ENCODE peak calls at places on chromosome X, in ten cellular contexts. One of them, this sample, is unnamed.

GRCh38 chrX:43963726-43964125 is 9.5 kb downstream of the NDP start:
- DNase-seq in breast epithelium: no peak
- DNase-seq in esophagus squamous epithelium: no peak
- DNase-seq in transverse colon: no peak
- DNase-seq in heart left ventricle: no peak
- DNase-seq in right atrium auricular region: no peak
- DNase-seq in heart right ventricle: no peak
- DNase-seq in H1: no peak
- DNase-seq in spleen: no peak
- DNase-seq in endodermal cell: no peak
- DNase-seq in this sample: no peak

GRCh38 chrX:49227726-49228125 is 5.4 kb downstream of the CACNA1F start:
- DNase-seq in H1: no peak
- DNase-seq in right atrium auricular region: no peak
- DNase-seq in heart right ventricle: no peak
- DNase-seq in esophagus squamous epithelium: no peak
- DNase-seq in spleen: no peak
- DNase-seq in transverse colon: no peak
- DNase-seq in breast epithelium: no peak
- DNase-seq in endodermal cell: no peak
- DNase-seq in heart left ventricle: no peak
- DNase-seq in this sample: no peak

GRCh38 chrX:70030242-70030823 is 19.4 kb downstream of the AWAT2 start:
- DNase-seq in right atrium auricular region: no peak
- DNase-seq in endodermal cell: peak; percentile 79
- DNase-seq in H1: peak; percentile 60
- DNase-seq in transverse colon: peak; percentile 13
- DNase-seq in heart left ventricle: peak; percentile 40
- DNase-seq in esophagus squamous epithelium: no peak
- DNase-seq in breast epithelium: no peak
- DNase-seq in spleen: peak; percentile 45
- DNase-seq in heart right ventricle: peak; percentile 11
- DNase-seq in this sample: peak; percentile 65

GRCh38 chrX:39613997-39614679 is 483.6 kb downstream of the BCOR start:
- DNase-seq in endodermal cell: peak; percentile 79
- DNase-seq in H1: peak; percentile 52
- DNase-seq in spleen: no peak
- DNase-seq in transverse colon: peak; percentile 19
- DNase-seq in esophagus squamous epithelium: no peak
- DNase-seq in heart right ventricle: no peak
- DNase-seq in right atrium auricular region: no peak
- DNase-seq in heart left ventricle: no peak
- DNase-seq in breast epithelium: no peak
- DNase-seq in this sample: no peak

GRCh38 chrX:103211012-103211715 is 3.7 kb upstream of the BEX4 start:
- DNase-seq in H1: no peak
- DNase-seq in right atrium auricular region: peak; percentile 65
- DNase-seq in spleen: no peak
- DNase-seq in breast epithelium: peak; percentile 50
- DNase-seq in heart left ventricle: no peak
- DNase-seq in heart right ventricle: no peak
- DNase-seq in esophagus squamous epithelium: no peak
- DNase-seq in transverse colon: peak; percentile 38
- DNase-seq in endodermal cell: peak; percentile 83
- DNase-seq in this sample: no peak

GRCh38 chrX:16312761-16313623 is 145.7 kb downstream of the MAGEB17 start:
- DNase-seq in right atrium auricular region: no peak
- DNase-seq in heart right ventricle: no peak
- DNase-seq in endodermal cell: peak; percentile 69
- DNase-seq in breast epithelium: no peak
- DNase-seq in esophagus squamous epithelium: no peak
- DNase-seq in H1: no peak
- DNase-seq in spleen: no peak
- DNase-seq in transverse colon: no peak
- DNase-seq in heart left ventricle: no peak
- DNase-seq in this sample: no peak

GRCh38 chrX:116198810-116199209 is 28.3 kb downstream of the AGTR2 start:
- DNase-seq in transverse colon: no peak
- DNase-seq in right atrium auricular region: no peak
- DNase-seq in endodermal cell: peak; percentile 53
- DNase-seq in spleen: no peak
- DNase-seq in heart right ventricle: no peak
- DNase-seq in breast epithelium: no peak
- DNase-seq in esophagus squamous epithelium: no peak
- DNase-seq in heart left ventricle: no peak
- DNase-seq in H1: no peak
- DNase-seq in this sample: no peak

GRCh38 chrX:38634665-38635064 is 73.3 kb downstream of the TSPAN7 start:
- DNase-seq in heart left ventricle: no peak
- DNase-seq in spleen: no peak
- DNase-seq in heart right ventricle: no peak
- DNase-seq in breast epithelium: no peak
- DNase-seq in transverse colon: no peak
- DNase-seq in endodermal cell: no peak
- DNase-seq in esophagus squamous epithelium: no peak
- DNase-seq in H1: no peak
- DNase-seq in right atrium auricular region: no peak
- DNase-seq in this sample: no peak

GRCh38 chrX:130874751-130875150 is 28.3 kb downstream of the ENOX2 start:
- DNase-seq in spleen: no peak
- DNase-seq in transverse colon: no peak
- DNase-seq in heart right ventricle: no peak
- DNase-seq in esophagus squamous epithelium: no peak
- DNase-seq in endodermal cell: no peak
- DNase-seq in breast epithelium: no peak
- DNase-seq in H1: no peak
- DNase-seq in heart left ventricle: no peak
- DNase-seq in right atrium auricular region: no peak
- DNase-seq in this sample: no peak

GRCh38 chrX:132791725-132792124 is 166.7 kb downstream of the HS6ST2 start:
- DNase-seq in endodermal cell: no peak
- DNase-seq in heart left ventricle: no peak
- DNase-seq in H1: no peak
- DNase-seq in spleen: no peak
- DNase-seq in breast epithelium: no peak
- DNase-seq in transverse colon: no peak
- DNase-seq in right atrium auricular region: no peak
- DNase-seq in esophagus squamous epithelium: no peak
- DNase-seq in heart right ventricle: no peak
- DNase-seq in this sample: no peak

GRCh38 chrX:132336172-132336571 is 116.9 kb upstream of the RAP2C start:
- DNase-seq in heart left ventricle: no peak
- DNase-seq in transverse colon: no peak
- DNase-seq in heart right ventricle: no peak
- DNase-seq in endodermal cell: no peak
- DNase-seq in breast epithelium: no peak
- DNase-seq in right atrium auricular region: no peak
- DNase-seq in esophagus squamous epithelium: no peak
- DNase-seq in spleen: no peak
- DNase-seq in H1: no peak
- DNase-seq in this sample: no peak

GRCh38 chrX:23898412-23898959 is 9.3 kb downstream of the APOO start:
- DNase-seq in heart left ventricle: no peak
- DNase-seq in heart right ventricle: no peak
- DNase-seq in breast epithelium: no peak
- DNase-seq in H1: no peak
- DNase-seq in endodermal cell: no peak
- DNase-seq in transverse colon: no peak
- DNase-seq in spleen: no peak
- DNase-seq in esophagus squamous epithelium: no peak
- DNase-seq in right atrium auricular region: no peak
- DNase-seq in this sample: no peak

GRCh38 chrX:17057209-17057608 is 110.8 kb downstream of the REPS2 start:
- DNase-seq in spleen: no peak
- DNase-seq in right atrium auricular region: no peak
- DNase-seq in transverse colon: no peak
- DNase-seq in breast epithelium: no peak
- DNase-seq in heart right ventricle: no peak
- DNase-seq in esophagus squamous epithelium: no peak
- DNase-seq in endodermal cell: no peak
- DNase-seq in heart left ventricle: no peak
- DNase-seq in H1: no peak
- DNase-seq in this sample: no peak

GRCh38 chrX:54745676-54746075 is 52.4 kb downstream of the ITIH6 start:
- DNase-seq in heart right ventricle: no peak
- DNase-seq in esophagus squamous epithelium: no peak
- DNase-seq in transverse colon: no peak
- DNase-seq in heart left ventricle: no peak
- DNase-seq in spleen: no peak
- DNase-seq in H1: no peak
- DNase-seq in breast epithelium: no peak
- DNase-seq in right atrium auricular region: no peak
- DNase-seq in endodermal cell: no peak
- DNase-seq in this sample: no peak

GRCh38 chrX:44667771-44668170 is 125.1 kb upstream of the FUNDC1 start:
- DNase-seq in heart left ventricle: no peak
- DNase-seq in breast epithelium: no peak
- DNase-seq in right atrium auricular region: no peak
- DNase-seq in transverse colon: no peak
- DNase-seq in heart right ventricle: no peak
- DNase-seq in spleen: no peak
- DNase-seq in H1: no peak
- DNase-seq in esophagus squamous epithelium: no peak
- DNase-seq in endodermal cell: no peak
- DNase-seq in this sample: no peak

GRCh38 chrX:68666580-68666979 is 19.1 kb downstream of the STARD8 start:
- DNase-seq in H1: no peak
- DNase-seq in breast epithelium: no peak
- DNase-seq in transverse colon: no peak
- DNase-seq in spleen: no peak
- DNase-seq in endodermal cell: no peak
- DNase-seq in right atrium auricular region: no peak
- DNase-seq in esophagus squamous epithelium: no peak
- DNase-seq in heart left ventricle: no peak
- DNase-seq in heart right ventricle: no peak
- DNase-seq in this sample: no peak

GRCh38 chrX:68660746-68661145 is 13.3 kb downstream of the STARD8 start:
- DNase-seq in esophagus squamous epithelium: no peak
- DNase-seq in spleen: no peak
- DNase-seq in heart left ventricle: no peak
- DNase-seq in transverse colon: no peak
- DNase-seq in breast epithelium: no peak
- DNase-seq in heart right ventricle: no peak
- DNase-seq in endodermal cell: no peak
- DNase-seq in H1: no peak
- DNase-seq in right atrium auricular region: no peak
- DNase-seq in this sample: no peak

GRCh38 chrX:68669094-68669830 is 21.8 kb downstream of the STARD8 start:
- DNase-seq in spleen: no peak
- DNase-seq in heart left ventricle: no peak
- DNase-seq in transverse colon: no peak
- DNase-seq in esophagus squamous epithelium: no peak
- DNase-seq in right atrium auricular region: no peak
- DNase-seq in breast epithelium: no peak
- DNase-seq in endodermal cell: peak; percentile 74
- DNase-seq in heart right ventricle: no peak
- DNase-seq in H1: no peak
- DNase-seq in this sample: no peak

GRCh38 chrX:68669872-68670271 is 22.4 kb downstream of the STARD8 start:
- DNase-seq in esophagus squamous epithelium: no peak
- DNase-seq in heart left ventricle: no peak
- DNase-seq in endodermal cell: no peak
- DNase-seq in breast epithelium: no peak
- DNase-seq in transverse colon: no peak
- DNase-seq in right atrium auricular region: no peak
- DNase-seq in heart right ventricle: no peak
- DNase-seq in H1: no peak
- DNase-seq in spleen: no peak
- DNase-seq in this sample: no peak

DNA sequence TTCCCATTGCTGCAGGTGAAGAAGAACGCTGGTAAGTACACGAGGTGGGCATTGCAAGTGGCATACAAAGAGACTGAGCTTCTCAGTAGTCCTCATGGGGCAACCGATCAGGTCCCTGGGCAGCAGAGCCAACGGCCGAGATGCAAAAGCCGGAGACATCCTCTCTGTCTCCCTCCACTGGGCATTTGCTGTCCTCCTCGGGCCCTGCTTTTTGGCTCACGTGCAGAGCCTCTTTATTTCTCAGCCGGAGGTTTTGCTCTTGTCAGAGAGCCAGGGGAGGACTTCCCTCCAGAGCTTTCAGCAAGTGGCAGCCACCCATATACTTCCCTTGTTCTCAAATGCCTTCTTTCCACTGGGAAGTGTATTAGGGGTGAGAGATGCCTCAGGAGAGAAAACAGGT is 18.0 kb downstream of the STARD8 start:
- DNase-seq in esophagus squamous epithelium: no peak
- DNase-seq in breast epithelium: no peak
- DNase-seq in spleen: no peak
- DNase-seq in right atrium auricular region: no peak
- DNase-seq in H1: no peak
- DNase-seq in heart left ventricle: peak; percentile 41
- DNase-seq in transverse colon: no peak
- DNase-seq in heart right ventricle: peak; percentile 23
- DNase-seq in endodermal cell: no peak
- DNase-seq in this sample: no peak
- TF ChIP-seq CTCF in esophagus squamous epithelium: no peak
- TF ChIP-seq CTCF in breast epithelium: no peak
- TF ChIP-seq CTCF in spleen: peak; percentile 28
- TF ChIP-seq CTCF in right atrium auricular region: no peak
- TF ChIP-seq CTCF in H1: peak; percentile 35
- TF ChIP-seq CTCF in heart left ventricle: no peak
- TF ChIP-seq CTCF in transverse colon: no peak
- TF ChIP-seq CTCF in heart right ventricle: no peak
- TF ChIP-seq CTCF in endodermal cell: peak; percentile 62
- TF ChIP-seq CTCF in this sample: no peak

GRCh38 chrX:73131276-73131675 is 52.0 kb upstream of the PABPC1L2A start:
- DNase-seq in H1: no peak
- DNase-seq in transverse colon: no peak
- DNase-seq in right atrium auricular region: no peak
- DNase-seq in heart right ventricle: no peak
- DNase-seq in breast epithelium: no peak
- DNase-seq in esophagus squamous epithelium: no peak
- DNase-seq in endodermal cell: no peak
- DNase-seq in heart left ventricle: no peak
- DNase-seq in spleen: no peak
- DNase-seq in this sample: no peak
- H3K9me3 ChIP-seq in H1: no peaks in the 10 kb centered on the region
- H3K9me3 ChIP-seq in transverse colon: no peaks in the 10 kb centered on the region
- H3K9me3 ChIP-seq in right atrium auricular region: no peaks in the 10 kb centered on the region
- H3K9me3 ChIP-seq in heart right ventricle: no peaks in the 10 kb centered on the region
- H3K9me3 ChIP-seq in breast epithelium: no peaks in the 10 kb centered on the region
- H3K9me3 ChIP-seq in esophagus squamous epithelium: no peaks in the 10 kb centered on the region
- H3K9me3 ChIP-seq in endodermal cell: no peaks in the 10 kb centered on the region
- H3K9me3 ChIP-seq in heart left ventricle: no peaks in the 10 kb centered on the region
- H3K9me3 ChIP-seq in spleen: no peaks in the 10 kb centered on the region
- H3K9me3 ChIP-seq in this sample: no peaks in the 10 kb centered on the region

GRCh38 chrX:36856849-36857248 is 151.3 kb upstream of the FAM47C start:
- DNase-seq in spleen: no peak
- DNase-seq in esophagus squamous epithelium: no peak
- DNase-seq in heart left ventricle: no peak
- DNase-seq in endodermal cell: no peak
- DNase-seq in breast epithelium: no peak
- DNase-seq in right atrium auricular region: no peak
- DNase-seq in heart right ventricle: no peak
- DNase-seq in transverse colon: no peak
- DNase-seq in H1: no peak
- DNase-seq in this sample: no peak
- TF ChIP-seq CTCF in spleen: no peak
- TF ChIP-seq CTCF in esophagus squamous epithelium: no peak
- TF ChIP-seq CTCF in heart left ventricle: no peak
- TF ChIP-seq CTCF in endodermal cell: peak; percentile 31
- TF ChIP-seq CTCF in breast epithelium: no peak
- TF ChIP-seq CTCF in right atrium auricular region: no peak
- TF ChIP-seq CTCF in heart right ventricle: no peak
- TF ChIP-seq CTCF in transverse colon: no peak
- TF ChIP-seq CTCF in H1: no peak
- TF ChIP-seq CTCF in this sample: no peak

GRCh38 chrX:685120-686032 is 54.8 kb downstream of the SHOX start:
- DNase-seq in transverse colon: no peak
- DNase-seq in esophagus squamous epithelium: no peak
- DNase-seq in right atrium auricular region: no peak
- DNase-seq in H1: no peak
- DNase-seq in endodermal cell: no peak
- DNase-seq in breast epithelium: no peak
- DNase-seq in spleen: peak; percentile 32
- DNase-seq in heart right ventricle: no peak
- DNase-seq in heart left ventricle: no peak
- DNase-seq in this sample: no peak
- H3K9me3 ChIP-seq in transverse colon: peaks cover 4% of the 10 kb centered on the region
- H3K9me3 ChIP-seq in esophagus squamous epithelium: no peaks in the 10 kb centered on the region
- H3K9me3 ChIP-seq in right atrium auricular region: no peaks in the 10 kb centered on the region
- H3K9me3 ChIP-seq in H1: no peaks in the 10 kb centered on the region
- H3K9me3 ChIP-seq in endodermal cell: no peaks in the 10 kb centered on the region
- H3K9me3 ChIP-seq in breast epithelium: peaks cover 1% of the 10 kb centered on the region
- H3K9me3 ChIP-seq in spleen: no peaks in the 10 kb centered on the region
- H3K9me3 ChIP-seq in heart right ventricle: peaks cover 2% of the 10 kb centered on the region
- H3K9me3 ChIP-seq in heart left ventricle: peaks cover 5% of the 10 kb centered on the region
- H3K9me3 ChIP-seq in this sample: no peaks in the 10 kb centered on the region